ENCODE peak calls at places on chromosomes 2 and 18, in five cellular contexts. X is suprapubic skin; T is fibroblast of lung; B is effector memory CD4-positive, alpha-beta T cell; F is A549. G is an unnamed sample. For H3K9me3 and H3K4me1, the result is how much of the 10 kb centered on the place peaks cover.

GRCh38 chr2:239365071-239365781 is 35.6 kb downstream of the HDAC4 start:
- DNase-seq in X (no peak), T (no peak), B (no peak), F (no peak), G (no peak)

GRCh38 chr18:50051288-50051687 is 143.7 kb downstream of the MYO5B start:
- DNase-seq in X (no peak), T (no peak), B (no peak), F (peak), G (no peak)

GRCh38 chr2:136376798-136377211 is 258.9 kb upstream of the CXCR4 start:
- DNase-seq in X (no peak), T (peak), B (no peak), F (no peak), G (no peak)

GRCh38 chr2:234705108-234705507 is 208.2 kb upstream of the ARL4C start:
- DNase-seq in X (no peak), T (peak), B (no peak), F (no peak), G (no peak)

GRCh38 chr2:157746234-157746950 is 117.7 kb upstream of the ACVR1C start:
- DNase-seq in X (no peak), T (peak), B (no peak), F (no peak), G (no peak)

GRCh38 chr2:154193246-154193645 is 321.5 kb downstream of the GALNT13 start:
- DNase-seq in X (no peak), T (no peak), B (no peak), F (peak), G (no peak)

GRCh38 chr2:165627463-165627862 is 158.0 kb downstream of the CSRNP3 start:
- DNase-seq in X (no peak), T (peak), B (no peak), F (no peak), G (no peak)

GRCh38 chr2:133566967-133567645 is 1.2 kb downstream of the NCKAP5 start:
- DNase-seq in X (peak), T (peak), B (no peak), F (peak), G (peak)

GRCh38 chr2:70190086-70190412 is 770 bp downstream of the C2orf42 start:
- DNase-seq in X (no peak), T (no peak), B (no peak), F (no peak), G (peak)

GRCh38 chr18:58359226-58360019 is 269.5 kb downstream of the ALPK2 start:
- DNase-seq in X (no peak), T (peak), B (no peak), F (peak), G (no peak)

GRCh38 chr2:169452080-169452479 is 27.2 kb upstream of the BBS5 start:
- DNase-seq in X (no peak), T (peak), B (no peak), F (peak), G (no peak)

GRCh38 chr2:44676379-44676778 is 265.1 kb upstream of the SIX3 start:
- DNase-seq in X (no peak), T (no peak), B (no peak), F (no peak), G (no peak)

GRCh38 chr2:118817469-118817868 is 30.0 kb downstream of the EN1 start:
- DNase-seq in X (peak), T (no peak), B (no peak), F (no peak), G (no peak)

GRCh38 chr2:178419123-178419522 is 31.9 kb downstream of the PRKRA start:
- DNase-seq in X (no peak), T (no peak), B (no peak), F (peak), G (no peak)

GRCh38 chr2:230658877-230659652 is 53.6 kb upstream of the CAB39 start:
- DNase-seq in X (no peak), T (no peak), B (no peak), F (no peak), G (no peak)

GRCh38 chr2:232309592-232309991 is 69.0 kb upstream of the ALPP start:
- DNase-seq in X (no peak), T (no peak), B (no peak), F (no peak), G (no peak)

GRCh38 chr2:232310189-232310588 is 68.4 kb upstream of the ALPP start:
- DNase-seq in X (no peak), T (no peak), B (no peak), F (no peak), G (no peak)

GRCh38 chr2:232306741-232307305 is 71.7 kb upstream of the ALPP start:
- DNase-seq in X (no peak), T (no peak), B (no peak), F (no peak), G (no peak)

GRCh38 chr2:232308986-232309385 is 69.6 kb upstream of the ALPP start:
- DNase-seq in X (no peak), T (no peak), B (no peak), F (no peak), G (no peak)

DNA sequence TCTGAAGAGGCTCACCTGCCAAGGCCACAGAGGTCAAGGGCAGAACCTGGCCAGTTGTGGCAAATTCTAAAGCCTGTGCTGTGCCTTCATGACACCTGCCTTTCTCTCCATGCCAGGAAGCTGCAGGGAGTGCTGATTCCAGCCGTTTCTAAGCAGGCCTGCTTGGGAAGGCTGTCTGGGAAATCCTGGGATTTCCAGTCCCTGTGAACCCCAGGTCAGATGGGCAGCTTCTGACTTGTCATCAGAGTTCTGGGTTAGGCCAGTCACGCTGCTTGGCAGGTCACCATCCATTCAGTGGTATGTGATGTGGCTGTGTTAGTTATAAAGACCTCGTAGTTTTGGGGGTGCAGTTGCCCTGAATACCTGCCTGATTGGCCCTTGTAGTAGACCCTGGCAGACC is 70.7 kb upstream of the ALPP start:
- DNase-seq in X (no peak), T (no peak), B (no peak), F (no peak), G (no peak)
- H3K4me3 ChIP-seq in X (no peak), T (no peak), B (no peak), F (no peak), G (no peak)

DNA sequence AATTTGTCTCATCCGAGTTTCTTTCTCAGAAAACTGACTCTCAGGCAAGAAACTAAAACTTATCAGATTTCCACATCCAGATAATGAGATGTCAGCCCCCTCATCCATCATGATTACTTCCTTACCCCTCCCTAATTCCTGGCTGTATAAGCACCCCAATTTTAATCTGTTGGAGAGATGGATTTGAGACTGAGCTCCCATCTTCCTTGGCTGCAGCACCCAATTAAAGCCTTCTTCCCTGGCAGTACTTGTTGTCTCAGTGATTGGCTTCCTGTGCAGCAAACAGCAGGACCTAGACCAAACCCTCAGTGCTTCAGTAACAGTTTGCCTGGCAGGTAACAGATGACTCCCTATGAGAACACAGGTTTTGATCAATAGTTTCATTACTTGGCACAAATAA is 44.9 kb downstream of the TEX51 start:
- DNase-seq in X (no peak), T (no peak), B (no peak), F (no peak), G (no peak)
- H3K9me3 ChIP-seq in X (under half), T (under half), B (under half), F (under half), G (under half)

DNA sequence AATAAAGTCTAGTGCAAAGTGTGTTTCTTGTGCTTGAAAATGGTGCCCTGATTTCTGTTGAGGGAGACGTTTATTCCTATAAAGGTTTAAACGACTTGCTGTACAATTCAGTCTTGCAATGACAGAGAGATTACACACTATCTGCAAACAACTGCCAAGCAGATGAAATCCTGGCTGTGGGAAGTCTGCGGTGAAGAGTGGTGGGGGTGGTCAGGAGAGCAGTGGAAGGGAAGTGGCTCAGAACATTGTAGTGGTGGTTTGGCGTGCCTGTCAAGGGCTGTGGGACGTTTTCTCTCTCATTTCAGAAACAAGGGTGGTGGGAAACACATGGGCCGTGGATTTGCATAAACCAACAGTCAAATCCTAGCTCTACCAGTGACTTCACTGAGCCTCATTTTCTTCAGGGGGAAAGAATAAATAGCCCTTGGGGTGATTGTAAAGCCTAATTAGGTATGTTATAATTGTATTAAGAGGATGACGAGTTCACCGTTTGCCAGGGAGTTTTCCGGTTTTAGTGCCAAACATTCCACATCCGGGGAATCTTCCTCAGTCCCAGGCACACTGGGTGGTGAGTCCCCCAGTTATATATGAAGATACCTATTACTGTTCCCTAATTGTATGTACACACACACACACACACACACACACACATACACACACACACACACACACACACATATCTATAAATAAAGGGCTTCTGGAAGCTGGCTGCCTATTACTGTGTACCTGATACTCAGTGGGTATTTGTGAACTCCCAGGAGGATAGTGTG is 115.0 kb downstream of the SPTBN1 start:
- DNase-seq in X (no peak), T (peak), B (peak), F (peak), G (peak)
- H3K4me1 ChIP-seq in X (half or more), T (half or more), B (half or more), F (half or more), G (under half)

GRCh38 chr18:54958711-54959625 is at the start of gene CCDC68:
- DNase-seq in X (no peak), T (peak), B (no peak), F (peak), G (peak)
- H3K4me3 ChIP-seq in X (peak), T (peak), B (no peak), F (peak), G (peak)

DNA sequence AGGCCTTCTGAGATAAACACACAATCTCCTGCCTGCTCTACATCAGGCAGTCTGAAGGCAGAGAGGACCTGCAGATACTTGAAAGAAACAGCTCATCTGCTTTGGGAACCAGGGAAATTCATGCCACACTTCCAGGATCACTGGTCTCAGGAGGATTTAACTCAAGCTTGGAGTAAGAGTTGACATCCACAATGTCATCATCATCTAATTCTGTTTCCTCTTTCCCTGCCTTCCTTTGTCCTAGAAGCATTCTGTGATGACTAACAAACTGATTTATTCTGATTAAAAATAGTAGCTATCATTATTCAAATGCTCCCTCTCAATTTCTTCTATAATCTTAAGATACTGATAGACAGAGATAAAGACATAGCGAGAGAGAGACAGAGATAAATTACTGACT is 766.8 kb downstream of the BCL11A start:
- DNase-seq in X (no peak), T (no peak), B (no peak), F (no peak), G (no peak)
- H3K9me3 ChIP-seq in X (under half), T (under half), B (under half), F (under half), G (under half)

GRCh38 chr2:60510713-60511112 is 42.7 kb downstream of the BCL11A start:
- DNase-seq in X (no peak), T (no peak), B (no peak), F (no peak), G (no peak)

GRCh38 chr2:60513996-60514395 is 39.5 kb downstream of the BCL11A start:
- DNase-seq in X (no peak), T (no peak), B (no peak), F (no peak), G (no peak)

GRCh38 chr2:60513191-60513590 is 40.3 kb downstream of the BCL11A start:
- DNase-seq in X (no peak), T (no peak), B (no peak), F (no peak), G (no peak)

GRCh38 chr2:60512641-60513040 is 40.8 kb downstream of the BCL11A start:
- DNase-seq in X (no peak), T (peak), B (no peak), F (no peak), G (no peak)

GRCh38 chr2:60512063-60512622 is 41.3 kb downstream of the BCL11A start:
- DNase-seq in X (no peak), T (no peak), B (no peak), F (no peak), G (no peak)
- H3K4me1 ChIP-seq in X (half or more), T (under half), B (under half), F (under half), G (under half)

DNA sequence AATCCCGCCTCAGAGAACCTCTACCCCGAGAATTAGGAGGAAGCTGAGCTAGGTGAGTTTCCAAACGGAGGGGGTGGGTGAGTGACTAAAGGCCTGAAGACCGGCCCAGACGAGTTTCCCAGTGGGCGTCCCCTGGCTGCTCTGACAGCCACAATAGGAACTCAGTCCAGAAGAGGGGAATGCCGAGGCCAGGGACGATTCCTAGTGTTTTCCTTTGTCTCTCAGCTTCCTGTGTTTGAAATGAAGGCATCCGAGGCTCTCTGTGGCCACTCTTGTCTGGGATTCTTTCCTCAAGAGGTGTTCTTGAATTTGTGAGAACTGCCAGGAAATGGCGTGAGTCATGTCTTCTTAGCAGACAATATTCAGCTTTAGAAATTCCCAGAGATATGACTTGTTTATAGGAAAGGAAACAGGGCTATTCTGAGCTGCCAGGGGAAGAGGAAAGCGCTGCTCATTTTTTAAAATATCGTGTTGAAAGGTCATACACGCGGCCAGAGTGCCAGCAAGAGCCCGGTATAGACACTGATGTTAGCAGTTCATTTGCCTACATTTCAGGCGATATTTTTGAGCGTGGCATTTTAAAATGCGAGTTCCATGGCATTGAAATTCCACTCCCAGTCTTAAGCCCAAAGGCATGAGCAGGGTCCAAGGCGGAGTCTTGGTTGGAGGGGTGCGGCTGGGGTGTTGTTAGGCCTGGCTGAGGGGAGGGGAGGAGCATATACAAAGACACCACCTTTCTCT is 169.1 kb upstream of the KLF7 start:
- DNase-seq in X (peak), T (peak), B (no peak), F (peak), G (peak)
- H3K4me3 ChIP-seq in X (peak), T (peak), B (no peak), F (peak), G (peak)

GRCh38 chr18:35271656-35272055 is 18.4 kb downstream of the ZSCAN30 start:
- DNase-seq in X (no peak), T (no peak), B (no peak), F (no peak), G (no peak)

GRCh38 chr18:35268811-35269210 is 21.2 kb downstream of the ZSCAN30 start:
- DNase-seq in X (no peak), T (no peak), B (no peak), F (no peak), G (no peak)

GRCh38 chr18:35264409-35264808 is 23.6 kb downstream of the ZNF397 start:
- DNase-seq in X (no peak), T (no peak), B (no peak), F (no peak), G (no peak)

GRCh38 chr18:35267809-35268208 is 22.2 kb downstream of the ZSCAN30 start:
- DNase-seq in X (peak), T (no peak), B (no peak), F (no peak), G (peak)

DNA sequence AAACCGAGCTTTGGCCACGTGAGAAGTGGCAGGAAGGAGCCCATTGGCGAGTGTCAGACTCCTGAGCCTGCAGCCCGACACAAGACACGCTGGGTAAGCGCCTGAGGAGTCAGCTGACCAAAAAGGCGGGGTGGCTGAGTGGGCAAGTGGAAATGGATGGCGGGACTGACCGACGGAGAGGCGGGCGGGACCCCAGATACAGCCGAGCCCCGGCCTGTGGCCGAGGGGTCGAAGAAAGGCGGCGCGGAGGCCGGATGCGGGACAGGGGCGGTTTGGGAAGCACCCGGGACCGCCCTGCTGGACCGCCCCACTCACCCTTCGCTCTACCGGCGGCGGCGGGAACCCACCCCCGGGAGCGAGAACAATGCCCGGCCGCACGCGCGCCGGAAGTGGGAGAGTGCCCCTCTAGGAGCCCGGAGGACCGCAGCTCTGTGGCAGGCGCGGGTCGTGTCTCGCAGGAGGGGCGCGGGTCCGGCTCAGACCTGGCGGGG is 22.8 kb downstream of the ZSCAN30 start:
- DNase-seq in X (peak), T (peak), B (peak), F (no peak), G (peak)
- H3K9me3 ChIP-seq in X (under half), T (under half), B (under half), F (under half), G (under half)

DNA sequence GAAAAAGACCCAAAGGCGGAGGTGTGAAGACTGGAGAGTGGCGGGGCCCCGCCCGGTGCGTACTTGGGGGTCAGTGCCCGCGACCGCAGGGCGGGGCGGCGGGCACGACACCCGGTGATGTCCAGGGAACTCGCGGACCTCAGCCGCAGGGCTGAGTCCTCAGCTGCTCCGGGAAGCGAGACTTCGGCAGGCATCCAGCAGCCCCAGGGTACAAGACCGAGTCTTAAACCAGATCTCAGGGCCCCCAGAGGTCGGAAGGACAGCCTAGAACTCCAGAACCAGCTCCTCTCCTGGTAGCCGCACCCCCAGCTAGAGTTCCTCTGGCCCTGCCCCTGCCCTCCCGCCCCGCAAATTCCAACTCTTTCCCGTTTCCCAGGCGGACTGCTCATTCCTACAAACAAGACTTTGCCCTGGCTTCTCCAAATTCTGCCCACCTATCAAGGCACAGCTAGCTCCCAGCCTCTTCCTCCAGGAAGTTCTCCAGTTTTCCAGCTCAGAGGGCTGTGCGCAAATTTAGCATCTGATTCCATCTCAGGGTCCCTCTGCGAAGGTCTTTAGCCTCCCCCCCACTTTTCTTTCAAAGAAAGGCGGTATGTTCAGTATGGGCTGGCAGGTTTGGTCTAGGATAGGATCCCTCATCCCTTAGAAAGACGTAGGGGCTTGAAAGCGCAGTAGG is 26.0 kb upstream of the NOTO start:
- DNase-seq in X (no peak), T (no peak), B (no peak), F (no peak), G (peak)
- H3K4me1 ChIP-seq in X (under half), T (under half), B (under half), F (under half), G (under half)